ENCODE peak calls at places on chromosomes 1 and 21, in eight cellular contexts. N is epithelial cell of esophagus; O is heart left ventricle; I is kidney tubule cell; B is astrocyte of the spinal cord; Q is NCI-H1092; A is heart right ventricle; K is activated CD4-positive, alpha-beta T cell treated with anti-CD3 and anti-CD28 coated beads for 1 hour. Y is an unnamed sample.
A peak's percentile ranks its signal among the peaks of the same experiment; 100 is the strongest.

GRCh38 chr1:109547412-109548320 is 749 bp upstream of the GNAI3 start:
- DNase-seq in N (peak; percentile 32), O (no peak), I (peak; percentile 30), B (no peak), Q (no peak), A (no peak), K (no peak), Y (peak; percentile 57)

GRCh38 chr1:210654176-210654786 is 325.6 kb downstream of the HHAT start:
- DNase-seq in N (peak; percentile 4), O (no peak), I (peak; percentile 66), B (no peak), Q (no peak), A (no peak), K (no peak), Y (no peak)

GRCh38 chr21:38806153-38806941 is 618 bp downstream of the ETS2 start:
- DNase-seq in N (no peak), O (peak; percentile 78), I (peak; percentile 25), B (no peak), Q (no peak), A (peak; percentile 32), K (peak; percentile 16), Y (no peak)

GRCh38 chr1:57845041-57845440 is 421.2 kb upstream of the DAB1 start:
- DNase-seq in N (peak; percentile 96), O (no peak), I (peak; percentile 81), B (peak; percentile 45), Q (no peak), A (no peak), K (no peak), Y (no peak)

GRCh38 chr1:238318294-238318908 is 427.7 kb upstream of the ZP4 start:
- DNase-seq in N (no peak), O (no peak), I (no peak), B (no peak), Q (no peak), A (no peak), K (no peak), Y (no peak)

GRCh38 chr1:18109756-18110597 is 2.4 kb downstream of the IGSF21 start:
- DNase-seq in N (no peak), O (peak; percentile 79), I (peak; percentile 10), B (no peak), Q (peak; percentile 61), A (no peak), K (no peak), Y (peak; percentile 67)

GRCh38 chr1:220885971-220886370 is 6.7 kb downstream of the HLX start:
- DNase-seq in N (no peak), O (no peak), I (no peak), B (no peak), Q (no peak), A (no peak), K (no peak), Y (no peak)

GRCh38 chr1:170823120-170823519 is 112.2 kb upstream of the MROH9 start:
- DNase-seq in N (peak; percentile 11), O (no peak), I (no peak), B (peak; percentile 24), Q (no peak), A (no peak), K (no peak), Y (no peak)

GRCh38 chr21:44886113-44887075 is 12.9 kb upstream of the PTTG1IP start:
- DNase-seq in N (no peak), O (peak; percentile 46), I (no peak), B (no peak), Q (no peak), A (no peak), K (no peak), Y (no peak)

GRCh38 chr21:33299181-33299752 is 25.5 kb upstream of the IFNAR1 start:
- DNase-seq in N (peak; percentile 80), O (no peak), I (peak; percentile 48), B (no peak), Q (no peak), A (no peak), K (peak; percentile 19), Y (no peak)

GRCh38 chr21:46057111-46057709 is 40.7 kb upstream of the COL6A2 start:
- DNase-seq in N (no peak), O (no peak), I (no peak), B (no peak), Q (no peak), A (no peak), K (no peak), Y (peak; percentile 2)

GRCh38 chr21:38831526-38832467 is 26.1 kb downstream of the ETS2 start:
- DNase-seq in N (peak; percentile 99), O (no peak), I (peak; percentile 93), B (peak; percentile 89), Q (no peak), A (peak; percentile 71), K (no peak), Y (peak; percentile 79)

GRCh38 chr1:3850857-3851256 is 6.2 kb downstream of the CEP104 start:
- DNase-seq in N (no peak), O (no peak), I (no peak), B (no peak), Q (no peak), A (no peak), K (no peak), Y (no peak)

GRCh38 chr1:177122869-177123268 is 41.6 kb downstream of the ASTN1 start:
- DNase-seq in N (no peak), O (no peak), I (peak; percentile 1), B (no peak), Q (no peak), A (no peak), K (no peak), Y (no peak)

GRCh38 chr1:116870322-116870721 is 39.4 kb upstream of the PTGFRN start:
- DNase-seq in N (no peak), O (no peak), I (no peak), B (no peak), Q (no peak), A (no peak), K (no peak), Y (no peak)

GRCh38 chr1:24904731-24905354 is 25.2 kb downstream of the RUNX3 start:
- DNase-seq in N (no peak), O (no peak), I (no peak), B (no peak), Q (no peak), A (no peak), K (peak; percentile 4), Y (no peak)

GRCh38 chr1:16491056-16491675 is 22.9 kb downstream of the RNU1-1 start:
- DNase-seq in N (no peak), O (no peak), I (no peak), B (no peak), Q (no peak), A (no peak), K (no peak), Y (no peak)

GRCh38 chr1:18662286-18662639 is 31.6 kb downstream of the PAX7 start:
- DNase-seq in N (no peak), O (no peak), I (no peak), B (no peak), Q (no peak), A (no peak), K (no peak), Y (no peak)

GRCh38 chr1:10456079-10456478 is 6.2 kb downstream of the CORT start:
- DNase-seq in N (no peak), O (no peak), I (no peak), B (no peak), Q (no peak), A (no peak), K (no peak), Y (no peak)

GRCh38 chr21:45513003-45513706 is 29.1 kb downstream of the SLC19A1 start:
- DNase-seq in N (peak; percentile 28), O (peak; percentile 57), I (peak; percentile 41), B (no peak), Q (no peak), A (no peak), K (no peak), Y (peak; percentile 58)

GRCh38 chr1:228830185-228830953 is 95.1 kb downstream of the RHOU start:
- DNase-seq in N (no peak), O (no peak), I (no peak), B (no peak), Q (no peak), A (peak; percentile 24), K (no peak), Y (no peak)

GRCh38 chr1:88800382-88801051 is 90.8 kb downstream of the GTF2B start:
- DNase-seq in N (peak; percentile 17), O (no peak), I (peak; percentile 53), B (peak; percentile 27), Q (no peak), A (no peak), K (no peak), Y (no peak)

GRCh38 chr1:53176452-53177344 is 19.9 kb upstream of the CPT2 start:
- DNase-seq in N (peak; percentile 71), O (peak; percentile 72), I (no peak), B (no peak), Q (peak; percentile 22), A (peak; percentile 48), K (no peak), Y (no peak)

GRCh38 chr1:15696956-15697521 is 12.9 kb downstream of the PLEKHM2 start:
- DNase-seq in N (no peak), O (no peak), I (no peak), B (no peak), Q (no peak), A (no peak), K (no peak), Y (no peak)

GRCh38 chr21:39384674-39385298 is 35.9 kb upstream of the HMGN1 start:
- DNase-seq in N (no peak), O (no peak), I (peak; percentile 70), B (peak; percentile 37), Q (no peak), A (no peak), K (no peak), Y (no peak)

GRCh38 chr1:13830616-13831280 is 130.8 kb downstream of the PRDM2 start:
- DNase-seq in N (no peak), O (peak; percentile 79), I (no peak), B (no peak), Q (peak; percentile 27), A (no peak), K (no peak), Y (no peak)

GRCh38 chr1:222769181-222769580 is 32.2 kb downstream of the FAM177B start:
- DNase-seq in N (no peak), O (no peak), I (no peak), B (no peak), Q (no peak), A (no peak), K (no peak), Y (no peak)

GRCh38 chr1:76782777-76783176 is 84.5 kb upstream of the ST6GALNAC5 start:
- DNase-seq in N (peak; percentile 23), O (no peak), I (no peak), B (no peak), Q (no peak), A (no peak), K (no peak), Y (no peak)

GRCh38 chr1:173503391-173503790 is 26.3 kb downstream of the PRDX6 start:
- DNase-seq in N (peak; percentile 31), O (no peak), I (no peak), B (no peak), Q (no peak), A (no peak), K (no peak), Y (peak; percentile 28)

GRCh38 chr1:160326393-160326792 is 16.7 kb downstream of the COPA start:
- DNase-seq in N (no peak), O (no peak), I (no peak), B (no peak), Q (no peak), A (no peak), K (no peak), Y (no peak)

GRCh38 chr1:113125469-113125868 is 52.5 kb downstream of the LRIG2 start:
- DNase-seq in N (no peak), O (no peak), I (no peak), B (no peak), Q (no peak), A (no peak), K (no peak), Y (no peak)

GRCh38 chr1:61081637-61082335 is 575 bp upstream of the NFIA start:
- DNase-seq in N (peak; percentile 54), O (peak; percentile 77), I (peak; percentile 49), B (peak; percentile 71), Q (no peak), A (peak; percentile 54), K (no peak), Y (peak; percentile 80)

GRCh38 chr1:179586107-179586823 is 5.4 kb upstream of the TDRD5 start:
- DNase-seq in N (peak; percentile 29), O (peak; percentile 67), I (peak; percentile 68), B (peak; percentile 50), Q (peak; percentile 74), A (peak; percentile 8), K (no peak), Y (peak; percentile 84)

GRCh38 chr1:42085596-42085995 is 67.6 kb upstream of the GUCA2B start:
- DNase-seq in N (peak; percentile 4), O (no peak), I (no peak), B (no peak), Q (no peak), A (no peak), K (no peak), Y (no peak)